ENCODE peak calls at places on chromosomes 16 and 17, in nine cellular contexts. One of them, this sample, is unnamed.
A peak's percentile ranks its signal among the peaks of the same experiment; 100 is the strongest.

GRCh38 chr17:560379-560935 is 154.2 kb downstream of the VPS53 start:
- DNase-seq in stimulated activated CD4-positive, alpha-beta T cell treated with anti-CD3 and anti-CD28 coated beads, Interleukin-15, amount 100 ng/mL, for 48 hours: no peak
- DNase-seq in Peyer's patch: no peak
- DNase-seq in activated CD4-positive, alpha-beta T cell treated with anti-CD3 and anti-CD28 coated beads, Interleukin-2, amount 10 ng/mL, durations not matched to agents 7 days and 5 days: no peak
- DNase-seq in cardiac muscle cell: no peak
- DNase-seq in coronary artery: no peak
- DNase-seq in activated CD4-positive, CD25-positive, alpha-beta regulatory T cell treated with anti-CD3 and anti-CD28 coated beads, Interleukin-2, amount 50 U/mL, for 16 hours: no peak
- DNase-seq in activated T-cell treated with anti-CD3 and anti-CD28 coated beads for 4 hours: no peak
- DNase-seq in HT-29: no peak
- DNase-seq in this sample: no peak

GRCh38 chr17:36529121-36529520 is 5.5 kb downstream of the MYO19 start:
- DNase-seq in stimulated activated CD4-positive, alpha-beta T cell treated with anti-CD3 and anti-CD28 coated beads, Interleukin-15, amount 100 ng/mL, for 48 hours: no peak
- DNase-seq in Peyer's patch: no peak
- DNase-seq in activated CD4-positive, alpha-beta T cell treated with anti-CD3 and anti-CD28 coated beads, Interleukin-2, amount 10 ng/mL, durations not matched to agents 7 days and 5 days: no peak
- DNase-seq in cardiac muscle cell: no peak
- DNase-seq in coronary artery: no peak
- DNase-seq in activated CD4-positive, CD25-positive, alpha-beta regulatory T cell treated with anti-CD3 and anti-CD28 coated beads, Interleukin-2, amount 50 U/mL, for 16 hours: no peak
- DNase-seq in activated T-cell treated with anti-CD3 and anti-CD28 coated beads for 4 hours: no peak
- DNase-seq in HT-29: no peak
- DNase-seq in this sample: no peak

GRCh38 chr16:79962962-79963361 is 362.4 kb upstream of the MAF start:
- DNase-seq in stimulated activated CD4-positive, alpha-beta T cell treated with anti-CD3 and anti-CD28 coated beads, Interleukin-15, amount 100 ng/mL, for 48 hours: no peak
- DNase-seq in Peyer's patch: no peak
- DNase-seq in activated CD4-positive, alpha-beta T cell treated with anti-CD3 and anti-CD28 coated beads, Interleukin-2, amount 10 ng/mL, durations not matched to agents 7 days and 5 days: no peak
- DNase-seq in cardiac muscle cell: no peak
- DNase-seq in coronary artery: no peak
- DNase-seq in activated CD4-positive, CD25-positive, alpha-beta regulatory T cell treated with anti-CD3 and anti-CD28 coated beads, Interleukin-2, amount 50 U/mL, for 16 hours: no peak
- DNase-seq in activated T-cell treated with anti-CD3 and anti-CD28 coated beads for 4 hours: no peak
- DNase-seq in HT-29: no peak
- DNase-seq in this sample: no peak

GRCh38 chr17:27343294-27343693 is 49.4 kb downstream of the WSB1 start:
- DNase-seq in stimulated activated CD4-positive, alpha-beta T cell treated with anti-CD3 and anti-CD28 coated beads, Interleukin-15, amount 100 ng/mL, for 48 hours: no peak
- DNase-seq in Peyer's patch: no peak
- DNase-seq in activated CD4-positive, alpha-beta T cell treated with anti-CD3 and anti-CD28 coated beads, Interleukin-2, amount 10 ng/mL, durations not matched to agents 7 days and 5 days: no peak
- DNase-seq in cardiac muscle cell: no peak
- DNase-seq in coronary artery: no peak
- DNase-seq in activated CD4-positive, CD25-positive, alpha-beta regulatory T cell treated with anti-CD3 and anti-CD28 coated beads, Interleukin-2, amount 50 U/mL, for 16 hours: no peak
- DNase-seq in activated T-cell treated with anti-CD3 and anti-CD28 coated beads for 4 hours: no peak
- DNase-seq in HT-29: no peak
- DNase-seq in this sample: no peak

GRCh38 chr17:61425682-61426481 is 26.2 kb downstream of the TBX2 start:
- DNase-seq in stimulated activated CD4-positive, alpha-beta T cell treated with anti-CD3 and anti-CD28 coated beads, Interleukin-15, amount 100 ng/mL, for 48 hours: no peak
- DNase-seq in Peyer's patch: no peak
- DNase-seq in activated CD4-positive, alpha-beta T cell treated with anti-CD3 and anti-CD28 coated beads, Interleukin-2, amount 10 ng/mL, durations not matched to agents 7 days and 5 days: no peak
- DNase-seq in cardiac muscle cell: no peak
- DNase-seq in coronary artery: no peak
- DNase-seq in activated CD4-positive, CD25-positive, alpha-beta regulatory T cell treated with anti-CD3 and anti-CD28 coated beads, Interleukin-2, amount 50 U/mL, for 16 hours: no peak
- DNase-seq in activated T-cell treated with anti-CD3 and anti-CD28 coated beads for 4 hours: no peak
- DNase-seq in HT-29: no peak
- DNase-seq in this sample: peak; percentile 55

GRCh38 chr16:89017956-89018604 is 41.1 kb upstream of the CBFA2T3 start:
- DNase-seq in stimulated activated CD4-positive, alpha-beta T cell treated with anti-CD3 and anti-CD28 coated beads, Interleukin-15, amount 100 ng/mL, for 48 hours: no peak
- DNase-seq in Peyer's patch: no peak
- DNase-seq in activated CD4-positive, alpha-beta T cell treated with anti-CD3 and anti-CD28 coated beads, Interleukin-2, amount 10 ng/mL, durations not matched to agents 7 days and 5 days: no peak
- DNase-seq in cardiac muscle cell: no peak
- DNase-seq in coronary artery: no peak
- DNase-seq in activated CD4-positive, CD25-positive, alpha-beta regulatory T cell treated with anti-CD3 and anti-CD28 coated beads, Interleukin-2, amount 50 U/mL, for 16 hours: no peak
- DNase-seq in activated T-cell treated with anti-CD3 and anti-CD28 coated beads for 4 hours: no peak
- DNase-seq in HT-29: no peak
- DNase-seq in this sample: no peak

GRCh38 chr16:89094252-89094901 is 725 bp downstream of the ACSF3 start:
- DNase-seq in stimulated activated CD4-positive, alpha-beta T cell treated with anti-CD3 and anti-CD28 coated beads, Interleukin-15, amount 100 ng/mL, for 48 hours: no peak
- DNase-seq in Peyer's patch: no peak
- DNase-seq in activated CD4-positive, alpha-beta T cell treated with anti-CD3 and anti-CD28 coated beads, Interleukin-2, amount 10 ng/mL, durations not matched to agents 7 days and 5 days: peak; percentile 28
- DNase-seq in cardiac muscle cell: peak; percentile 21
- DNase-seq in coronary artery: no peak
- DNase-seq in activated CD4-positive, CD25-positive, alpha-beta regulatory T cell treated with anti-CD3 and anti-CD28 coated beads, Interleukin-2, amount 50 U/mL, for 16 hours: no peak
- DNase-seq in activated T-cell treated with anti-CD3 and anti-CD28 coated beads for 4 hours: no peak
- DNase-seq in HT-29: no peak
- DNase-seq in this sample: no peak

GRCh38 chr17:38727661-38728220 is 2.4 kb upstream of the CISD3 start:
- DNase-seq in stimulated activated CD4-positive, alpha-beta T cell treated with anti-CD3 and anti-CD28 coated beads, Interleukin-15, amount 100 ng/mL, for 48 hours: peak; percentile 81
- DNase-seq in Peyer's patch: no peak
- DNase-seq in activated CD4-positive, alpha-beta T cell treated with anti-CD3 and anti-CD28 coated beads, Interleukin-2, amount 10 ng/mL, durations not matched to agents 7 days and 5 days: peak; percentile 55
- DNase-seq in cardiac muscle cell: no peak
- DNase-seq in coronary artery: no peak
- DNase-seq in activated CD4-positive, CD25-positive, alpha-beta regulatory T cell treated with anti-CD3 and anti-CD28 coated beads, Interleukin-2, amount 50 U/mL, for 16 hours: peak; percentile 48
- DNase-seq in activated T-cell treated with anti-CD3 and anti-CD28 coated beads for 4 hours: peak; percentile 70
- DNase-seq in HT-29: no peak
- DNase-seq in this sample: no peak

GRCh38 chr16:1105888-1106620 is 10.0 kb upstream of the C1QTNF8 start:
- DNase-seq in stimulated activated CD4-positive, alpha-beta T cell treated with anti-CD3 and anti-CD28 coated beads, Interleukin-15, amount 100 ng/mL, for 48 hours: peak; percentile 21
- DNase-seq in Peyer's patch: peak; percentile 77
- DNase-seq in activated CD4-positive, alpha-beta T cell treated with anti-CD3 and anti-CD28 coated beads, Interleukin-2, amount 10 ng/mL, durations not matched to agents 7 days and 5 days: peak; percentile 16
- DNase-seq in cardiac muscle cell: peak; percentile 90
- DNase-seq in coronary artery: no peak
- DNase-seq in activated CD4-positive, CD25-positive, alpha-beta regulatory T cell treated with anti-CD3 and anti-CD28 coated beads, Interleukin-2, amount 50 U/mL, for 16 hours: no peak
- DNase-seq in activated T-cell treated with anti-CD3 and anti-CD28 coated beads for 4 hours: peak; percentile 24
- DNase-seq in HT-29: peak; percentile 71
- DNase-seq in this sample: peak; percentile 88

GRCh38 chr17:2405247-2405926 is 4.5 kb upstream of the MNT start:
- DNase-seq in stimulated activated CD4-positive, alpha-beta T cell treated with anti-CD3 and anti-CD28 coated beads, Interleukin-15, amount 100 ng/mL, for 48 hours: no peak
- DNase-seq in Peyer's patch: no peak
- DNase-seq in activated CD4-positive, alpha-beta T cell treated with anti-CD3 and anti-CD28 coated beads, Interleukin-2, amount 10 ng/mL, durations not matched to agents 7 days and 5 days: no peak
- DNase-seq in cardiac muscle cell: no peak
- DNase-seq in coronary artery: peak; percentile 70
- DNase-seq in activated CD4-positive, CD25-positive, alpha-beta regulatory T cell treated with anti-CD3 and anti-CD28 coated beads, Interleukin-2, amount 50 U/mL, for 16 hours: no peak
- DNase-seq in activated T-cell treated with anti-CD3 and anti-CD28 coated beads for 4 hours: no peak
- DNase-seq in HT-29: no peak
- DNase-seq in this sample: peak; percentile 46

GRCh38 chr17:77697480-77698400 is 260.8 kb upstream of the TNRC6C start:
- DNase-seq in stimulated activated CD4-positive, alpha-beta T cell treated with anti-CD3 and anti-CD28 coated beads, Interleukin-15, amount 100 ng/mL, for 48 hours: no peak
- DNase-seq in Peyer's patch: no peak
- DNase-seq in activated CD4-positive, alpha-beta T cell treated with anti-CD3 and anti-CD28 coated beads, Interleukin-2, amount 10 ng/mL, durations not matched to agents 7 days and 5 days: peak; percentile 4
- DNase-seq in cardiac muscle cell: no peak
- DNase-seq in coronary artery: peak; percentile 62
- DNase-seq in activated CD4-positive, CD25-positive, alpha-beta regulatory T cell treated with anti-CD3 and anti-CD28 coated beads, Interleukin-2, amount 50 U/mL, for 16 hours: no peak
- DNase-seq in activated T-cell treated with anti-CD3 and anti-CD28 coated beads for 4 hours: no peak
- DNase-seq in HT-29: no peak
- DNase-seq in this sample: peak; percentile 48

GRCh38 chr16:27529962-27530361 is 19.8 kb downstream of the GTF3C1 start:
- DNase-seq in stimulated activated CD4-positive, alpha-beta T cell treated with anti-CD3 and anti-CD28 coated beads, Interleukin-15, amount 100 ng/mL, for 48 hours: no peak
- DNase-seq in Peyer's patch: no peak
- DNase-seq in activated CD4-positive, alpha-beta T cell treated with anti-CD3 and anti-CD28 coated beads, Interleukin-2, amount 10 ng/mL, durations not matched to agents 7 days and 5 days: no peak
- DNase-seq in cardiac muscle cell: no peak
- DNase-seq in coronary artery: no peak
- DNase-seq in activated CD4-positive, CD25-positive, alpha-beta regulatory T cell treated with anti-CD3 and anti-CD28 coated beads, Interleukin-2, amount 50 U/mL, for 16 hours: no peak
- DNase-seq in activated T-cell treated with anti-CD3 and anti-CD28 coated beads for 4 hours: no peak
- DNase-seq in HT-29: no peak
- DNase-seq in this sample: no peak

GRCh38 chr16:49695782-49696413 is 160.0 kb downstream of the ZNF423 start:
- DNase-seq in stimulated activated CD4-positive, alpha-beta T cell treated with anti-CD3 and anti-CD28 coated beads, Interleukin-15, amount 100 ng/mL, for 48 hours: no peak
- DNase-seq in Peyer's patch: no peak
- DNase-seq in activated CD4-positive, alpha-beta T cell treated with anti-CD3 and anti-CD28 coated beads, Interleukin-2, amount 10 ng/mL, durations not matched to agents 7 days and 5 days: no peak
- DNase-seq in cardiac muscle cell: no peak
- DNase-seq in coronary artery: no peak
- DNase-seq in activated CD4-positive, CD25-positive, alpha-beta regulatory T cell treated with anti-CD3 and anti-CD28 coated beads, Interleukin-2, amount 50 U/mL, for 16 hours: no peak
- DNase-seq in activated T-cell treated with anti-CD3 and anti-CD28 coated beads for 4 hours: no peak
- DNase-seq in HT-29: no peak
- DNase-seq in this sample: no peak

GRCh38 chr16:10870137-10870776 is 6.7 kb upstream of the CIITA start:
- DNase-seq in stimulated activated CD4-positive, alpha-beta T cell treated with anti-CD3 and anti-CD28 coated beads, Interleukin-15, amount 100 ng/mL, for 48 hours: no peak
- DNase-seq in Peyer's patch: no peak
- DNase-seq in activated CD4-positive, alpha-beta T cell treated with anti-CD3 and anti-CD28 coated beads, Interleukin-2, amount 10 ng/mL, durations not matched to agents 7 days and 5 days: peak; percentile 23
- DNase-seq in cardiac muscle cell: no peak
- DNase-seq in coronary artery: no peak
- DNase-seq in activated CD4-positive, CD25-positive, alpha-beta regulatory T cell treated with anti-CD3 and anti-CD28 coated beads, Interleukin-2, amount 50 U/mL, for 16 hours: no peak
- DNase-seq in activated T-cell treated with anti-CD3 and anti-CD28 coated beads for 4 hours: no peak
- DNase-seq in HT-29: no peak
- DNase-seq in this sample: no peak

GRCh38 chr17:38512473-38513058 is 84.3 kb downstream of the ARHGAP23 start:
- DNase-seq in stimulated activated CD4-positive, alpha-beta T cell treated with anti-CD3 and anti-CD28 coated beads, Interleukin-15, amount 100 ng/mL, for 48 hours: no peak
- DNase-seq in Peyer's patch: no peak
- DNase-seq in activated CD4-positive, alpha-beta T cell treated with anti-CD3 and anti-CD28 coated beads, Interleukin-2, amount 10 ng/mL, durations not matched to agents 7 days and 5 days: no peak
- DNase-seq in cardiac muscle cell: no peak
- DNase-seq in coronary artery: no peak
- DNase-seq in activated CD4-positive, CD25-positive, alpha-beta regulatory T cell treated with anti-CD3 and anti-CD28 coated beads, Interleukin-2, amount 50 U/mL, for 16 hours: no peak
- DNase-seq in activated T-cell treated with anti-CD3 and anti-CD28 coated beads for 4 hours: no peak
- DNase-seq in HT-29: peak; percentile 34
- DNase-seq in this sample: no peak

GRCh38 chr17:76824103-76824502 is 44.1 kb upstream of the MGAT5B start:
- DNase-seq in stimulated activated CD4-positive, alpha-beta T cell treated with anti-CD3 and anti-CD28 coated beads, Interleukin-15, amount 100 ng/mL, for 48 hours: no peak
- DNase-seq in Peyer's patch: no peak
- DNase-seq in activated CD4-positive, alpha-beta T cell treated with anti-CD3 and anti-CD28 coated beads, Interleukin-2, amount 10 ng/mL, durations not matched to agents 7 days and 5 days: no peak
- DNase-seq in cardiac muscle cell: no peak
- DNase-seq in coronary artery: no peak
- DNase-seq in activated CD4-positive, CD25-positive, alpha-beta regulatory T cell treated with anti-CD3 and anti-CD28 coated beads, Interleukin-2, amount 50 U/mL, for 16 hours: no peak
- DNase-seq in activated T-cell treated with anti-CD3 and anti-CD28 coated beads for 4 hours: no peak
- DNase-seq in HT-29: no peak
- DNase-seq in this sample: no peak

GRCh38 chr16:4839942-4840341 is 7.1 kb downstream of the GLYR1 start:
- DNase-seq in stimulated activated CD4-positive, alpha-beta T cell treated with anti-CD3 and anti-CD28 coated beads, Interleukin-15, amount 100 ng/mL, for 48 hours: no peak
- DNase-seq in Peyer's patch: no peak
- DNase-seq in activated CD4-positive, alpha-beta T cell treated with anti-CD3 and anti-CD28 coated beads, Interleukin-2, amount 10 ng/mL, durations not matched to agents 7 days and 5 days: no peak
- DNase-seq in cardiac muscle cell: no peak
- DNase-seq in coronary artery: no peak
- DNase-seq in activated CD4-positive, CD25-positive, alpha-beta regulatory T cell treated with anti-CD3 and anti-CD28 coated beads, Interleukin-2, amount 50 U/mL, for 16 hours: no peak
- DNase-seq in activated T-cell treated with anti-CD3 and anti-CD28 coated beads for 4 hours: no peak
- DNase-seq in HT-29: no peak
- DNase-seq in this sample: no peak

GRCh38 chr16:81636298-81636960 is 142.7 kb upstream of the PLCG2 start:
- DNase-seq in stimulated activated CD4-positive, alpha-beta T cell treated with anti-CD3 and anti-CD28 coated beads, Interleukin-15, amount 100 ng/mL, for 48 hours: no peak
- DNase-seq in Peyer's patch: no peak
- DNase-seq in activated CD4-positive, alpha-beta T cell treated with anti-CD3 and anti-CD28 coated beads, Interleukin-2, amount 10 ng/mL, durations not matched to agents 7 days and 5 days: no peak
- DNase-seq in cardiac muscle cell: no peak
- DNase-seq in coronary artery: no peak
- DNase-seq in activated CD4-positive, CD25-positive, alpha-beta regulatory T cell treated with anti-CD3 and anti-CD28 coated beads, Interleukin-2, amount 50 U/mL, for 16 hours: no peak
- DNase-seq in activated T-cell treated with anti-CD3 and anti-CD28 coated beads for 4 hours: no peak
- DNase-seq in HT-29: no peak
- DNase-seq in this sample: no peak

GRCh38 chr17:57350266-57350665 is 93.9 kb downstream of the MSI2 start:
- DNase-seq in stimulated activated CD4-positive, alpha-beta T cell treated with anti-CD3 and anti-CD28 coated beads, Interleukin-15, amount 100 ng/mL, for 48 hours: no peak
- DNase-seq in Peyer's patch: no peak
- DNase-seq in activated CD4-positive, alpha-beta T cell treated with anti-CD3 and anti-CD28 coated beads, Interleukin-2, amount 10 ng/mL, durations not matched to agents 7 days and 5 days: no peak
- DNase-seq in cardiac muscle cell: no peak
- DNase-seq in coronary artery: no peak
- DNase-seq in activated CD4-positive, CD25-positive, alpha-beta regulatory T cell treated with anti-CD3 and anti-CD28 coated beads, Interleukin-2, amount 50 U/mL, for 16 hours: no peak
- DNase-seq in activated T-cell treated with anti-CD3 and anti-CD28 coated beads for 4 hours: no peak
- DNase-seq in HT-29: no peak
- DNase-seq in this sample: no peak

GRCh38 chr16:49615606-49616005 is 240.3 kb downstream of the ZNF423 start:
- DNase-seq in stimulated activated CD4-positive, alpha-beta T cell treated with anti-CD3 and anti-CD28 coated beads, Interleukin-15, amount 100 ng/mL, for 48 hours: no peak
- DNase-seq in Peyer's patch: no peak
- DNase-seq in activated CD4-positive, alpha-beta T cell treated with anti-CD3 and anti-CD28 coated beads, Interleukin-2, amount 10 ng/mL, durations not matched to agents 7 days and 5 days: no peak
- DNase-seq in cardiac muscle cell: no peak
- DNase-seq in coronary artery: peak; percentile 62
- DNase-seq in activated CD4-positive, CD25-positive, alpha-beta regulatory T cell treated with anti-CD3 and anti-CD28 coated beads, Interleukin-2, amount 50 U/mL, for 16 hours: no peak
- DNase-seq in activated T-cell treated with anti-CD3 and anti-CD28 coated beads for 4 hours: no peak
- DNase-seq in HT-29: no peak
- DNase-seq in this sample: peak; percentile 35

GRCh38 chr16:79668502-79668901 is 68.0 kb upstream of the MAF start:
- DNase-seq in stimulated activated CD4-positive, alpha-beta T cell treated with anti-CD3 and anti-CD28 coated beads, Interleukin-15, amount 100 ng/mL, for 48 hours: no peak
- DNase-seq in Peyer's patch: no peak
- DNase-seq in activated CD4-positive, alpha-beta T cell treated with anti-CD3 and anti-CD28 coated beads, Interleukin-2, amount 10 ng/mL, durations not matched to agents 7 days and 5 days: no peak
- DNase-seq in cardiac muscle cell: no peak
- DNase-seq in coronary artery: no peak
- DNase-seq in activated CD4-positive, CD25-positive, alpha-beta regulatory T cell treated with anti-CD3 and anti-CD28 coated beads, Interleukin-2, amount 50 U/mL, for 16 hours: no peak
- DNase-seq in activated T-cell treated with anti-CD3 and anti-CD28 coated beads for 4 hours: no peak
- DNase-seq in HT-29: no peak
- DNase-seq in this sample: no peak

GRCh38 chr16:2919511-2920255 is 8.0 kb downstream of the FLYWCH1 start:
- DNase-seq in stimulated activated CD4-positive, alpha-beta T cell treated with anti-CD3 and anti-CD28 coated beads, Interleukin-15, amount 100 ng/mL, for 48 hours: no peak
- DNase-seq in Peyer's patch: no peak
- DNase-seq in activated CD4-positive, alpha-beta T cell treated with anti-CD3 and anti-CD28 coated beads, Interleukin-2, amount 10 ng/mL, durations not matched to agents 7 days and 5 days: peak; percentile 67
- DNase-seq in cardiac muscle cell: peak; percentile 68
- DNase-seq in coronary artery: no peak
- DNase-seq in activated CD4-positive, CD25-positive, alpha-beta regulatory T cell treated with anti-CD3 and anti-CD28 coated beads, Interleukin-2, amount 50 U/mL, for 16 hours: peak; percentile 9
- DNase-seq in activated T-cell treated with anti-CD3 and anti-CD28 coated beads for 4 hours: peak; percentile 54
- DNase-seq in HT-29: peak; percentile 83
- DNase-seq in this sample: peak; percentile 72

GRCh38 chr16:87053016-87053982 is 263.9 kb downstream of the C16orf95 start:
- DNase-seq in stimulated activated CD4-positive, alpha-beta T cell treated with anti-CD3 and anti-CD28 coated beads, Interleukin-15, amount 100 ng/mL, for 48 hours: no peak
- DNase-seq in Peyer's patch: no peak
- DNase-seq in activated CD4-positive, alpha-beta T cell treated with anti-CD3 and anti-CD28 coated beads, Interleukin-2, amount 10 ng/mL, durations not matched to agents 7 days and 5 days: no peak
- DNase-seq in cardiac muscle cell: no peak
- DNase-seq in coronary artery: no peak
- DNase-seq in activated CD4-positive, CD25-positive, alpha-beta regulatory T cell treated with anti-CD3 and anti-CD28 coated beads, Interleukin-2, amount 50 U/mL, for 16 hours: no peak
- DNase-seq in activated T-cell treated with anti-CD3 and anti-CD28 coated beads for 4 hours: no peak
- DNase-seq in HT-29: no peak
- DNase-seq in this sample: peak; percentile 67

GRCh38 chr16:814974-815373 is 14.4 kb upstream of the GNG13 start:
- DNase-seq in stimulated activated CD4-positive, alpha-beta T cell treated with anti-CD3 and anti-CD28 coated beads, Interleukin-15, amount 100 ng/mL, for 48 hours: no peak
- DNase-seq in Peyer's patch: no peak
- DNase-seq in activated CD4-positive, alpha-beta T cell treated with anti-CD3 and anti-CD28 coated beads, Interleukin-2, amount 10 ng/mL, durations not matched to agents 7 days and 5 days: no peak
- DNase-seq in cardiac muscle cell: no peak
- DNase-seq in coronary artery: no peak
- DNase-seq in activated CD4-positive, CD25-positive, alpha-beta regulatory T cell treated with anti-CD3 and anti-CD28 coated beads, Interleukin-2, amount 50 U/mL, for 16 hours: no peak
- DNase-seq in activated T-cell treated with anti-CD3 and anti-CD28 coated beads for 4 hours: no peak
- DNase-seq in HT-29: no peak
- DNase-seq in this sample: no peak

GRCh38 chr16:48126801-48127644 is 28.8 kb downstream of the ABCC12 start:
- DNase-seq in stimulated activated CD4-positive, alpha-beta T cell treated with anti-CD3 and anti-CD28 coated beads, Interleukin-15, amount 100 ng/mL, for 48 hours: no peak
- DNase-seq in Peyer's patch: no peak
- DNase-seq in activated CD4-positive, alpha-beta T cell treated with anti-CD3 and anti-CD28 coated beads, Interleukin-2, amount 10 ng/mL, durations not matched to agents 7 days and 5 days: no peak
- DNase-seq in cardiac muscle cell: peak; percentile 5
- DNase-seq in coronary artery: no peak
- DNase-seq in activated CD4-positive, CD25-positive, alpha-beta regulatory T cell treated with anti-CD3 and anti-CD28 coated beads, Interleukin-2, amount 50 U/mL, for 16 hours: no peak
- DNase-seq in activated T-cell treated with anti-CD3 and anti-CD28 coated beads for 4 hours: no peak
- DNase-seq in HT-29: no peak
- DNase-seq in this sample: no peak

GRCh38 chr16:50153648-50154368 is 702 bp downstream of the TENT4B start:
- DNase-seq in stimulated activated CD4-positive, alpha-beta T cell treated with anti-CD3 and anti-CD28 coated beads, Interleukin-15, amount 100 ng/mL, for 48 hours: no peak
- DNase-seq in Peyer's patch: no peak
- DNase-seq in activated CD4-positive, alpha-beta T cell treated with anti-CD3 and anti-CD28 coated beads, Interleukin-2, amount 10 ng/mL, durations not matched to agents 7 days and 5 days: peak; percentile 46
- DNase-seq in cardiac muscle cell: peak; percentile 37
- DNase-seq in coronary artery: peak; percentile 81
- DNase-seq in activated CD4-positive, CD25-positive, alpha-beta regulatory T cell treated with anti-CD3 and anti-CD28 coated beads, Interleukin-2, amount 50 U/mL, for 16 hours: no peak
- DNase-seq in activated T-cell treated with anti-CD3 and anti-CD28 coated beads for 4 hours: no peak
- DNase-seq in HT-29: peak; percentile 20
- DNase-seq in this sample: no peak

GRCh38 chr17:12406623-12407228 is 259.0 kb upstream of the MYOCD start:
- DNase-seq in stimulated activated CD4-positive, alpha-beta T cell treated with anti-CD3 and anti-CD28 coated beads, Interleukin-15, amount 100 ng/mL, for 48 hours: no peak
- DNase-seq in Peyer's patch: no peak
- DNase-seq in activated CD4-positive, alpha-beta T cell treated with anti-CD3 and anti-CD28 coated beads, Interleukin-2, amount 10 ng/mL, durations not matched to agents 7 days and 5 days: no peak
- DNase-seq in cardiac muscle cell: no peak
- DNase-seq in coronary artery: no peak
- DNase-seq in activated CD4-positive, CD25-positive, alpha-beta regulatory T cell treated with anti-CD3 and anti-CD28 coated beads, Interleukin-2, amount 50 U/mL, for 16 hours: no peak
- DNase-seq in activated T-cell treated with anti-CD3 and anti-CD28 coated beads for 4 hours: no peak
- DNase-seq in HT-29: no peak
- DNase-seq in this sample: peak; percentile 24

GRCh38 chr17:70181866-70182265 is 12.5 kb downstream of the KCNJ2 start:
- DNase-seq in stimulated activated CD4-positive, alpha-beta T cell treated with anti-CD3 and anti-CD28 coated beads, Interleukin-15, amount 100 ng/mL, for 48 hours: no peak
- DNase-seq in Peyer's patch: no peak
- DNase-seq in activated CD4-positive, alpha-beta T cell treated with anti-CD3 and anti-CD28 coated beads, Interleukin-2, amount 10 ng/mL, durations not matched to agents 7 days and 5 days: no peak
- DNase-seq in cardiac muscle cell: no peak
- DNase-seq in coronary artery: no peak
- DNase-seq in activated CD4-positive, CD25-positive, alpha-beta regulatory T cell treated with anti-CD3 and anti-CD28 coated beads, Interleukin-2, amount 50 U/mL, for 16 hours: no peak
- DNase-seq in activated T-cell treated with anti-CD3 and anti-CD28 coated beads for 4 hours: no peak
- DNase-seq in HT-29: no peak
- DNase-seq in this sample: no peak

GRCh38 chr17:9763643-9764042 is 27.7 kb downstream of the DHRS7C start:
- DNase-seq in stimulated activated CD4-positive, alpha-beta T cell treated with anti-CD3 and anti-CD28 coated beads, Interleukin-15, amount 100 ng/mL, for 48 hours: no peak
- DNase-seq in Peyer's patch: no peak
- DNase-seq in activated CD4-positive, alpha-beta T cell treated with anti-CD3 and anti-CD28 coated beads, Interleukin-2, amount 10 ng/mL, durations not matched to agents 7 days and 5 days: no peak
- DNase-seq in cardiac muscle cell: no peak
- DNase-seq in coronary artery: no peak
- DNase-seq in activated CD4-positive, CD25-positive, alpha-beta regulatory T cell treated with anti-CD3 and anti-CD28 coated beads, Interleukin-2, amount 50 U/mL, for 16 hours: no peak
- DNase-seq in activated T-cell treated with anti-CD3 and anti-CD28 coated beads for 4 hours: no peak
- DNase-seq in HT-29: no peak
- DNase-seq in this sample: no peak

GRCh38 chr17:79011451-79012147 is 2.0 kb upstream of the CANT1 start:
- DNase-seq in stimulated activated CD4-positive, alpha-beta T cell treated with anti-CD3 and anti-CD28 coated beads, Interleukin-15, amount 100 ng/mL, for 48 hours: no peak
- DNase-seq in Peyer's patch: no peak
- DNase-seq in activated CD4-positive, alpha-beta T cell treated with anti-CD3 and anti-CD28 coated beads, Interleukin-2, amount 10 ng/mL, durations not matched to agents 7 days and 5 days: no peak
- DNase-seq in cardiac muscle cell: no peak
- DNase-seq in coronary artery: no peak
- DNase-seq in activated CD4-positive, CD25-positive, alpha-beta regulatory T cell treated with anti-CD3 and anti-CD28 coated beads, Interleukin-2, amount 50 U/mL, for 16 hours: no peak
- DNase-seq in activated T-cell treated with anti-CD3 and anti-CD28 coated beads for 4 hours: no peak
- DNase-seq in HT-29: no peak
- DNase-seq in this sample: no peak

GRCh38 chr16:86508947-86509758 is 1.2 kb upstream of the FOXF1 start:
- DNase-seq in stimulated activated CD4-positive, alpha-beta T cell treated with anti-CD3 and anti-CD28 coated beads, Interleukin-15, amount 100 ng/mL, for 48 hours: no peak
- DNase-seq in Peyer's patch: no peak
- DNase-seq in activated CD4-positive, alpha-beta T cell treated with anti-CD3 and anti-CD28 coated beads, Interleukin-2, amount 10 ng/mL, durations not matched to agents 7 days and 5 days: peak; percentile 18
- DNase-seq in cardiac muscle cell: peak; percentile 53
- DNase-seq in coronary artery: no peak
- DNase-seq in activated CD4-positive, CD25-positive, alpha-beta regulatory T cell treated with anti-CD3 and anti-CD28 coated beads, Interleukin-2, amount 50 U/mL, for 16 hours: no peak
- DNase-seq in activated T-cell treated with anti-CD3 and anti-CD28 coated beads for 4 hours: no peak
- DNase-seq in HT-29: peak; percentile 19
- DNase-seq in this sample: peak; percentile 72